ENCODE peak calls at places on chromosomes 7 and 10, in eight cellular contexts. P is DND-41, K is NB4, S is fibroblast of lung, Z is breast epithelium, V is vagina, J is kidney, H is cardiac muscle cell. L is an unnamed sample.

GRCh38 chr7:90869335-90869734 is 273.2 kb downstream of the CDK14 start:
- DNase-seq in P (no peak), V (no peak), J (no peak), Z (no peak), K (no peak), S (no peak), H (no peak), L (no peak)

GRCh38 chr10:88150338-88150737 is 286.9 kb downstream of the PTEN start:
- DNase-seq in P (no peak), Z (no peak), J (no peak), K (no peak), V (no peak), S (peak; percentile 56), H (no peak), L (no peak)

GRCh38 chr10:101824736-101825135 is 6.5 kb upstream of the OGA start:
- DNase-seq in P (no peak), Z (no peak), J (no peak), V (no peak), K (no peak), S (no peak), H (no peak), L (no peak)

GRCh38 chr7:22486597-22486996 is 13.4 kb downstream of the STEAP1B start:
- DNase-seq in K (no peak), P (no peak), Z (no peak), H (no peak), J (no peak), V (no peak), S (no peak), L (no peak)

GRCh38 chr7:119351320-119351719 is 921.7 kb upstream of the KCND2 start:
- DNase-seq in S (no peak), P (no peak), V (no peak), J (no peak), H (no peak), K (no peak), Z (no peak), L (no peak)

GRCh38 chr10:17914169-17915045 is 37.3 kb upstream of the SLC39A12 start:
- DNase-seq in V (no peak), S (no peak), J (no peak), Z (no peak), P (no peak), K (no peak), H (no peak), L (no peak)

GRCh38 chr7:4450483-4450882 is 231.6 kb upstream of the FOXK1 start:
- DNase-seq in V (no peak), K (no peak), H (no peak), S (no peak), Z (no peak), J (no peak), P (no peak), L (no peak)

GRCh38 chr10:24414597-24414996 is 205.7 kb downstream of the KIAA1217 start:
- DNase-seq in P (peak; percentile 35), J (no peak), H (no peak), K (no peak), Z (no peak), S (no peak), V (no peak), L (no peak)

GRCh38 chr10:1247598-1248261 is 191.5 kb downstream of the WDR37 start:
- DNase-seq in V (no peak), K (no peak), Z (no peak), S (no peak), J (no peak), P (no peak), H (no peak), L (no peak)

GRCh38 chr10:1268856-1269255 is 212.7 kb downstream of the WDR37 start:
- DNase-seq in K (peak; percentile 36), V (no peak), S (no peak), H (no peak), Z (no peak), J (no peak), P (peak; percentile 27), L (no peak)

GRCh38 chr10:13528138-13528874 is 508 bp downstream of the BEND7 start:
- DNase-seq in K (no peak), J (no peak), Z (no peak), P (no peak), V (no peak), H (peak; percentile 70), S (no peak), L (no peak)

GRCh38 chr10:13526952-13527863 is 1.6 kb downstream of the BEND7 start:
- DNase-seq in K (no peak), J (no peak), Z (no peak), P (no peak), H (no peak), V (no peak), S (peak; percentile 8), L (no peak)

GRCh38 chr10:13529714-13529973 is 830 bp upstream of the BEND7 start:
- DNase-seq in J (no peak), V (no peak), Z (no peak), K (no peak), H (no peak), P (no peak), S (no peak), L (no peak)

GRCh38 chr10:13527864-13528137 is 1.0 kb downstream of the BEND7 start:
- DNase-seq in S (no peak), K (no peak), V (no peak), H (no peak), Z (no peak), P (no peak), J (no peak), L (no peak)

DNA sequence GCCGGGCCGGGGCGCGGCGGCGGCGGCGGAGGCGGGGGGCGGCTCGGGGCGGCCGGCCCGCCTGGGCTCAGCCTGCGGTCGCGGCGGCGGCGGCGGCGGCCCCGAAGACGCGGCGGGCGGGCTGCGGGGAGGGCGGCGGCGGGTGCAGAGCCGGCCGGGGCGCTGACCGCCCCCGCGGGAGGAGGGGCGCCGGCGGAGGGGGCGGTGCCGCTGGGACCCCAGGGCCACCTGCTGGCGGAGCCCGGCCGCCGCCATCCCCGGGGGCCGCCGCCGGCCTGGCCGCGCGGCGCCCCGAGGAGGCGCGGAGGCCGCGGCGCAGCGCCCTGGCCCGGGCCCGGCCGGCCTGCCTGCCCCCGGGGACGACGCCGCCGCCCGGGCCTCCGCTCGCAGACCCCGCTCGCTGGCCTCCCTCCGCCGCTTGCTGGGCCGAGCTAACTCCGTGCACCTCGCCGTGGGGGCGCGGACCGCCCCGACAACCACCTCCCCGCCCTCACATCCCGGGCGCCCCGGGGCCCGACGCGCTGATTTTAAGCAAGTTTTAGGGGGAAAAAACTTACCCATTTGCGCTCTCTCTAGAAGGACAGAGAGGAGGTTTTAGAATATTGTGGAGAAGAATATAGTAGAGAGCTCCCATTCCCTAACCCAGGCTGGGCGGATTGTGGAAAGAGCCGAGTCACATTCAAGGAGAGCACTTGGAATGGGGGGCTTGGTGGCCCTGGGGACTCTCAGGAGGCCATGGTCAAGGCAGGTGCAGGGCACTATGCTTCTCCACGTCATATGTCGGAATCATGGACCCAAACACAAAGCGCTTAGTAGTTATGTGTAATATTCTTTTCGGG is at the start of gene BEND7:
- DNase-seq in S (no peak), H (peak; percentile 79), J (peak; percentile 76), K (peak; percentile 9), P (no peak), V (no peak), Z (no peak), L (no peak)
- H3K4me3 ChIP-seq in S (peak within 1 kb of the TSS; percentile 60), H (peak within 1 kb of the TSS; percentile 74), J (peak within 1 kb of the TSS; percentile 80), K (no peak within 1 kb of the TSS), P (no peak within 1 kb of the TSS), V (peak within 1 kb of the TSS; percentile 73), Z (peak within 1 kb of the TSS; percentile 94), L (no peak within 1 kb of the TSS)

GRCh38 chr7:56079450-56080185 is 13.1 kb downstream of the PHKG1 start:
- DNase-seq in K (no peak), S (peak; percentile 79), Z (peak; percentile 87), P (no peak), V (no peak), J (peak; percentile 94), H (peak; percentile 30), L (no peak)
- TF ChIP-seq CTCF in K (no peak), S (peak; percentile 78), Z (peak; percentile 82), P (no peak), V (peak; percentile 24), J (peak; percentile 34), H (peak; percentile 80), L (no peak)

GRCh38 chr10:59538623-59539022 is 171.0 kb downstream of the SLC16A9 start:
- DNase-seq in J (no peak), Z (no peak), K (no peak), P (no peak), H (no peak), S (no peak), V (no peak), L (no peak)

GRCh38 chr10:59536151-59536550 is 173.5 kb downstream of the SLC16A9 start:
- DNase-seq in P (no peak), S (peak; percentile 95), Z (no peak), K (no peak), H (no peak), J (no peak), V (no peak), L (no peak)

GRCh38 chr10:59536576-59537014 is 173.1 kb downstream of the SLC16A9 start:
- DNase-seq in Z (no peak), P (no peak), K (no peak), J (peak; percentile 84), H (peak; percentile 5), S (peak; percentile 83), V (no peak), L (no peak)

GRCh38 chr10:59537451-59537850 is 172.2 kb downstream of the SLC16A9 start:
- DNase-seq in H (no peak), Z (no peak), P (no peak), V (no peak), J (no peak), S (peak; percentile 60), K (no peak), L (no peak)
- H3K4me3 ChIP-seq in H (no peak overlapping the region), Z (no peak overlapping the region), P (no peak overlapping the region), V (no peak overlapping the region), J (no peak overlapping the region), S (no peak overlapping the region), K (no peak overlapping the region), L (no peak overlapping the region)

GRCh38 chr7:151176401-151176800 is 8.9 kb upstream of the GBX1 start:
- DNase-seq in Z (no peak), H (no peak), K (no peak), V (no peak), J (no peak), P (no peak), S (no peak), L (no peak)

GRCh38 chr7:151177310-151177709 is 9.7 kb downstream of the ASB10 start:
- DNase-seq in P (no peak), S (no peak), V (no peak), Z (no peak), J (no peak), K (no peak), H (no peak), L (no peak)

GRCh38 chr7:151175047-151175792 is 7.7 kb upstream of the GBX1 start:
- DNase-seq in K (no peak), J (no peak), S (no peak), H (no peak), Z (no peak), P (no peak), V (no peak), L (no peak)

GRCh38 chr7:151174246-151175046 is 7.0 kb upstream of the GBX1 start:
- DNase-seq in J (no peak), V (no peak), H (no peak), Z (no peak), S (no peak), K (no peak), P (no peak), L (no peak)

DNA sequence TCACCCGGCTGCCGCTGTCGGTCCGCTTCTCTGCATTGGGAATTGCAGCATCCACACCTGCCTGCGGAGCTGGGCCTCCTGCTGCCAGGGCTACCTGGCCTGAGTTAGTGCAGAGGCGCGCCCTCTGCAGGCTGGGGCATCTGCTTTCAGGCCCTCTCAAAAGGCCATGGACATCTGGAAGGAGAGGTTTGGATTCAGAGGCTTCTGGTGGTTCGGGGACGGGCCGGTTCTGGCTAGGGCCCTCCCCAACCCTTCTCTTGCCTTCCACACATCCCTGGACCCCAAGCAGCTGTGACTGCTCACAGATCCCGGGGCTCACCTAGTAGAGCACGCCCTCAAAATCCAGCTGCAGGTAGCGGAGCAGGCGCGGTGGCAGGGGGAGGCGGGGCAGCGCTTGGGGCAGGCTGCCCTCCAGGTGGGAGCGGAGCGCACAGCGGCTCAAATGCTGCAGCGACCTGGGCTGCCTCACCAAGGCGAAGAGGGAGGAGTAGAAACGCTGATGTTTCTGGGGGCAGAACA is 8.4 kb upstream of the GBX1 start:
- DNase-seq in J (no peak), S (no peak), K (no peak), H (no peak), Z (no peak), P (no peak), V (no peak), L (no peak)
- TF ChIP-seq CTCF in J (no peak), S (no peak), K (no peak), H (no peak), Z (no peak), P (no peak), V (no peak), L (no peak)